ENCODE peak calls at places on chromosome 19, in eight cellular contexts. One of them, this sample, is unnamed.

GRCh38 chr19:46898731-46899130 is 37.9 kb downstream of the ARHGAP35 start:
- DNase-seq in gastrocnemius medialis: no peak
- DNase-seq in CD8-positive, alpha-beta memory T cell: no peak
- DNase-seq in astrocyte: peak; percentile 91
- DNase-seq in heart left ventricle: peak; percentile 19
- DNase-seq in aorta: no peak
- DNase-seq in left lung: no peak
- DNase-seq in psoas muscle: no peak
- DNase-seq in this sample: peak; percentile 34

GRCh38 chr19:29771708-29772415 is 39.9 kb upstream of the CCNE1 start:
- DNase-seq in gastrocnemius medialis: no peak
- DNase-seq in CD8-positive, alpha-beta memory T cell: no peak
- DNase-seq in astrocyte: peak; percentile 14
- DNase-seq in heart left ventricle: peak; percentile 27
- DNase-seq in aorta: no peak
- DNase-seq in left lung: no peak
- DNase-seq in psoas muscle: no peak
- DNase-seq in this sample: peak; percentile 15

GRCh38 chr19:42380155-42380554 is 9.9 kb downstream of the CNFN start:
- DNase-seq in gastrocnemius medialis: no peak
- DNase-seq in CD8-positive, alpha-beta memory T cell: no peak
- DNase-seq in astrocyte: no peak
- DNase-seq in heart left ventricle: no peak
- DNase-seq in aorta: no peak
- DNase-seq in left lung: no peak
- DNase-seq in psoas muscle: no peak
- DNase-seq in this sample: no peak

GRCh38 chr19:55585658-55586339 is 5.2 kb upstream of the ZNF579 start:
- DNase-seq in gastrocnemius medialis: no peak
- DNase-seq in CD8-positive, alpha-beta memory T cell: no peak
- DNase-seq in astrocyte: peak; percentile 63
- DNase-seq in heart left ventricle: peak; percentile 91
- DNase-seq in aorta: peak; percentile 85
- DNase-seq in left lung: peak; percentile 86
- DNase-seq in psoas muscle: peak; percentile 81
- DNase-seq in this sample: peak; percentile 88

GRCh38 chr19:36939153-36939552 is 23.0 kb downstream of the ZNF568 start:
- DNase-seq in gastrocnemius medialis: no peak
- DNase-seq in CD8-positive, alpha-beta memory T cell: no peak
- DNase-seq in astrocyte: peak; percentile 4
- DNase-seq in heart left ventricle: no peak
- DNase-seq in aorta: no peak
- DNase-seq in left lung: no peak
- DNase-seq in psoas muscle: no peak
- DNase-seq in this sample: no peak

GRCh38 chr19:11214387-11214786 is 17.0 kb upstream of the KANK2 start:
- DNase-seq in gastrocnemius medialis: no peak
- DNase-seq in CD8-positive, alpha-beta memory T cell: no peak
- DNase-seq in astrocyte: no peak
- DNase-seq in heart left ventricle: no peak
- DNase-seq in aorta: no peak
- DNase-seq in left lung: no peak
- DNase-seq in psoas muscle: no peak
- DNase-seq in this sample: no peak

GRCh38 chr19:49857834-49858590 is 7.1 kb downstream of the PTOV1 start:
- DNase-seq in gastrocnemius medialis: no peak
- DNase-seq in CD8-positive, alpha-beta memory T cell: no peak
- DNase-seq in astrocyte: no peak
- DNase-seq in heart left ventricle: no peak
- DNase-seq in aorta: no peak
- DNase-seq in left lung: peak; percentile 33
- DNase-seq in psoas muscle: peak; percentile 54
- DNase-seq in this sample: no peak

GRCh38 chr19:53947624-53948023 is 15.1 kb upstream of the CACNG8 start:
- DNase-seq in gastrocnemius medialis: no peak
- DNase-seq in CD8-positive, alpha-beta memory T cell: no peak
- DNase-seq in astrocyte: no peak
- DNase-seq in heart left ventricle: no peak
- DNase-seq in aorta: peak; percentile 8
- DNase-seq in left lung: no peak
- DNase-seq in psoas muscle: no peak
- DNase-seq in this sample: no peak

GRCh38 chr19:4916292-4917082 is 7.2 kb downstream of the UHRF1 start:
- DNase-seq in gastrocnemius medialis: no peak
- DNase-seq in CD8-positive, alpha-beta memory T cell: peak; percentile 47
- DNase-seq in astrocyte: no peak
- DNase-seq in heart left ventricle: no peak
- DNase-seq in aorta: peak; percentile 63
- DNase-seq in left lung: peak; percentile 44
- DNase-seq in psoas muscle: no peak
- DNase-seq in this sample: no peak

GRCh38 chr19:36142046-36142445 is 2.2 kb downstream of the CAPNS1 start:
- DNase-seq in gastrocnemius medialis: no peak
- DNase-seq in CD8-positive, alpha-beta memory T cell: no peak
- DNase-seq in astrocyte: no peak
- DNase-seq in heart left ventricle: no peak
- DNase-seq in aorta: no peak
- DNase-seq in left lung: no peak
- DNase-seq in psoas muscle: no peak
- DNase-seq in this sample: no peak

GRCh38 chr19:10010247-10010691 is at the start of gene COL5A3:
- DNase-seq in gastrocnemius medialis: peak; percentile 40
- DNase-seq in CD8-positive, alpha-beta memory T cell: no peak
- DNase-seq in astrocyte: no peak
- DNase-seq in heart left ventricle: peak; percentile 72
- DNase-seq in aorta: peak; percentile 83
- DNase-seq in left lung: no peak
- DNase-seq in psoas muscle: peak; percentile 88
- DNase-seq in this sample: peak; percentile 81

GRCh38 chr19:8973501-8974091 is 36.6 kb downstream of the MUC16 start:
- DNase-seq in gastrocnemius medialis: no peak
- DNase-seq in CD8-positive, alpha-beta memory T cell: no peak
- DNase-seq in astrocyte: no peak
- DNase-seq in heart left ventricle: no peak
- DNase-seq in aorta: no peak
- DNase-seq in left lung: no peak
- DNase-seq in psoas muscle: no peak
- DNase-seq in this sample: no peak

GRCh38 chr19:40809358-40810086 is 10.5 kb downstream of the EGLN2 start:
- DNase-seq in gastrocnemius medialis: no peak
- DNase-seq in CD8-positive, alpha-beta memory T cell: no peak
- DNase-seq in astrocyte: no peak
- DNase-seq in heart left ventricle: no peak
- DNase-seq in aorta: peak; percentile 77
- DNase-seq in left lung: no peak
- DNase-seq in psoas muscle: no peak
- DNase-seq in this sample: no peak

GRCh38 chr19:40806385-40807146 is 7.6 kb downstream of the EGLN2 start:
- DNase-seq in gastrocnemius medialis: peak; percentile 61
- DNase-seq in CD8-positive, alpha-beta memory T cell: peak; percentile 83
- DNase-seq in astrocyte: peak; percentile 94
- DNase-seq in heart left ventricle: peak; percentile 90
- DNase-seq in aorta: peak; percentile 93
- DNase-seq in left lung: peak; percentile 71
- DNase-seq in psoas muscle: peak; percentile 88
- DNase-seq in this sample: peak; percentile 92

GRCh38 chr19:40807147-40808020 is 8.4 kb downstream of the EGLN2 start:
- DNase-seq in gastrocnemius medialis: no peak
- DNase-seq in CD8-positive, alpha-beta memory T cell: no peak
- DNase-seq in astrocyte: no peak
- DNase-seq in heart left ventricle: no peak
- DNase-seq in aorta: peak; percentile 68
- DNase-seq in left lung: no peak
- DNase-seq in psoas muscle: no peak
- DNase-seq in this sample: no peak

GRCh38 chr19:40808497-40808896 is 9.5 kb downstream of the EGLN2 start:
- DNase-seq in gastrocnemius medialis: no peak
- DNase-seq in CD8-positive, alpha-beta memory T cell: no peak
- DNase-seq in astrocyte: no peak
- DNase-seq in heart left ventricle: no peak
- DNase-seq in aorta: peak; percentile 55
- DNase-seq in left lung: no peak
- DNase-seq in psoas muscle: no peak
- DNase-seq in this sample: no peak

DNA sequence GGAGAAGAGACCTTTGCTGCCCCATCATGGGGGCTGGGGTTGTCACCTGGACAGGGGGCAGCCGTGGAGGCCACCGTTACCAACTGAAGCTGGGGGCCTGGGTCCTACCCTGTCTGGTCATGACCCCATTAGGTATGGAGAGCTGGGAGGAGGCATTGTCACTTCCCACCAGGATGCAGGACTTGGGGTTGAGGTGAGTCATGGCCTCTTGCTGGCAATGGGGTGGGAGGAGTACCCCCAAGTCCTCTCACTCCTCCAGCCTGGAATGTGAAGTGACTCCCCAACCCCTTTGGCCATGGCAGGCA is 9.0 kb downstream of the EGLN2 start:
- DNase-seq in gastrocnemius medialis: no peak
- DNase-seq in CD8-positive, alpha-beta memory T cell: no peak
- DNase-seq in astrocyte: no peak
- DNase-seq in heart left ventricle: no peak
- DNase-seq in aorta: no peak
- DNase-seq in left lung: no peak
- DNase-seq in psoas muscle: no peak
- DNase-seq in this sample: no peak
- H3K4me3 ChIP-seq in gastrocnemius medialis: no peak overlapping the region
- H3K4me3 ChIP-seq in CD8-positive, alpha-beta memory T cell: no peak overlapping the region
- H3K4me3 ChIP-seq in astrocyte: no peak overlapping the region
- H3K4me3 ChIP-seq in heart left ventricle: no peak overlapping the region
- H3K4me3 ChIP-seq in aorta: no peak overlapping the region
- H3K4me3 ChIP-seq in left lung: no peak overlapping the region
- H3K4me3 ChIP-seq in psoas muscle: no peak overlapping the region
- H3K4me3 ChIP-seq in this sample: no peak overlapping the region

DNA sequence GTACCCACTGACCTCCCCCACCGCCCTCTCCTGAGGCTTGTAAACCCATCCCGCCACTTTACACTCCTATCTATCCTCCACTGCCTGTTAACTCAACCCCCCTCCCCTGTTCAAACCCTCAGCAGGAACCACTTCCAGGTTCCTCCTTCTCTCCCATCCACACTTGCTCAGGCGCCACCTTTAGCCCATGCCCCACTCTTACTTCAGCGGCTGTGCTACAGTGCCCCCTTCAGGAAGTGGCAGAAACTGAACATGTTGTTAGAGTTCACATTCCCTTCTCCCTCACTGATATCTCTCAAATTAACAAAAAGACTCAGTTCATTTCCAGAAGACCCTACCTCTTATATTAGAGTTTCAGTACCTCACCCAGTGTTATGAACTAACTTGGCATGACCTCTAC is 49.4 kb downstream of the ZNF91 start:
- DNase-seq in gastrocnemius medialis: no peak
- DNase-seq in CD8-positive, alpha-beta memory T cell: no peak
- DNase-seq in astrocyte: no peak
- DNase-seq in heart left ventricle: no peak
- DNase-seq in aorta: no peak
- DNase-seq in left lung: no peak
- DNase-seq in psoas muscle: no peak
- DNase-seq in this sample: no peak
- H3K36me3 ChIP-seq in gastrocnemius medialis: no peaks in the 10 kb centered on the region
- H3K36me3 ChIP-seq in CD8-positive, alpha-beta memory T cell: peaks cover 8% of the 10 kb centered on the region
- H3K36me3 ChIP-seq in astrocyte: peaks cover 10% of the 10 kb centered on the region
- H3K36me3 ChIP-seq in heart left ventricle: peaks cover 12% of the 10 kb centered on the region
- H3K36me3 ChIP-seq in aorta: peaks cover 7% of the 10 kb centered on the region
- H3K36me3 ChIP-seq in left lung: no peaks in the 10 kb centered on the region
- H3K36me3 ChIP-seq in psoas muscle: no peaks in the 10 kb centered on the region
- H3K36me3 ChIP-seq in this sample: peaks cover 66% of the 10 kb centered on the region

GRCh38 chr19:15328312-15328711 is 4.0 kb downstream of the BRD4 start:
- DNase-seq in gastrocnemius medialis: no peak
- DNase-seq in CD8-positive, alpha-beta memory T cell: no peak
- DNase-seq in astrocyte: no peak
- DNase-seq in heart left ventricle: no peak
- DNase-seq in aorta: no peak
- DNase-seq in left lung: peak; percentile 50
- DNase-seq in psoas muscle: no peak
- DNase-seq in this sample: no peak
- H3K4me1 ChIP-seq in gastrocnemius medialis: peaks cover 82% of the 10 kb centered on the region
- H3K4me1 ChIP-seq in CD8-positive, alpha-beta memory T cell: peaks cover 76% of the 10 kb centered on the region
- H3K4me1 ChIP-seq in astrocyte: peaks cover 38% of the 10 kb centered on the region
- H3K4me1 ChIP-seq in heart left ventricle: peaks cover 13% of the 10 kb centered on the region
- H3K4me1 ChIP-seq in aorta: peaks cover 18% of the 10 kb centered on the region
- H3K4me1 ChIP-seq in left lung: peaks cover 85% of the 10 kb centered on the region
- H3K4me1 ChIP-seq in psoas muscle: peaks cover 82% of the 10 kb centered on the region
- H3K4me1 ChIP-seq in this sample: peaks cover 83% of the 10 kb centered on the region

DNA sequence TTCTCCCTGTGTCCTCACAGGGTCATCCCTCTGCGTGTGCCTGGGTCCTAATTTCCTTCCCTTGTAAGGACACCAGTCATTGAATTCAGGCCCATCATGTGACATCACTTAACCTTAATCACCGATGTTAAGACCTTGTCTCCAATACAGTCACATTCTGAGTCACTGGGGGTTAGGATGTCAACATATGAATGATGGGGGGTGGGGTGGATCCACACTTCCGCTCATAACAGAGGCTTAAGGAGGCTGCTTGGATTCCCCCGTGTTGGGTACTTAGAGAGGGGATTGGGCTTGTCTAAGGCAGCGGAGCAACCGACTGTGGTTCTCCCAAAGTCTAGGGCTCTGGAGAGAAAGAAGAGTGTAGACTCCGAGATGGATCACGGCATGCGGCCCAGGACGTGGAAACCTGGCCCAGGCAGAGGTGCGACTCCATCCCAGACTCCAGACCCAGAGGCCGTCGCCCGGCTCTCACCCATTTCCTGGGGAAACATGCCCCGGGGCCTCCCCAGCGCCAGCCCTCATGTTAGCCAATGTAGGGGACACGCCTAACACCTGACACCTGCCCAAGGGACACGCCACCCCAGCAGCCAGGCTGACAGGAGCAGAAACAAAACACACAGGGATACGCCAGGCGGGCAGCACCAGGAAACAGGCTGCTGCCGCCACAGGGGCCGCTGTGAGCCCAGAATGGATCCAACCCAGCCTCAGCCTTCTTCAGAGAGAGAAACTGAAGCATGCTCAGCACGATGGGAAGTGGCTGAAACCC is 17.1 kb upstream of the IGLON5 start:
- DNase-seq in gastrocnemius medialis: no peak
- DNase-seq in CD8-positive, alpha-beta memory T cell: no peak
- DNase-seq in astrocyte: no peak
- DNase-seq in heart left ventricle: no peak
- DNase-seq in aorta: no peak
- DNase-seq in left lung: no peak
- DNase-seq in psoas muscle: no peak
- DNase-seq in this sample: no peak
- H3K4me3 ChIP-seq in gastrocnemius medialis: no peak overlapping the region
- H3K4me3 ChIP-seq in CD8-positive, alpha-beta memory T cell: no peak overlapping the region
- H3K4me3 ChIP-seq in astrocyte: no peak overlapping the region
- H3K4me3 ChIP-seq in heart left ventricle: no peak overlapping the region
- H3K4me3 ChIP-seq in aorta: no peak overlapping the region
- H3K4me3 ChIP-seq in left lung: no peak overlapping the region
- H3K4me3 ChIP-seq in psoas muscle: no peak overlapping the region
- H3K4me3 ChIP-seq in this sample: no peak overlapping the region

GRCh38 chr19:40104754-40105153 is 14.0 kb upstream of the ZNF780A start:
- DNase-seq in gastrocnemius medialis: no peak
- DNase-seq in CD8-positive, alpha-beta memory T cell: no peak
- DNase-seq in astrocyte: no peak
- DNase-seq in heart left ventricle: no peak
- DNase-seq in aorta: no peak
- DNase-seq in left lung: no peak
- DNase-seq in psoas muscle: no peak
- DNase-seq in this sample: no peak
- H3K36me3 ChIP-seq in gastrocnemius medialis: no peaks in the 10 kb centered on the region
- H3K36me3 ChIP-seq in CD8-positive, alpha-beta memory T cell: no peaks in the 10 kb centered on the region
- H3K36me3 ChIP-seq in astrocyte: no peaks in the 10 kb centered on the region
- H3K36me3 ChIP-seq in heart left ventricle: no peaks in the 10 kb centered on the region
- H3K36me3 ChIP-seq in aorta: no peaks in the 10 kb centered on the region
- H3K36me3 ChIP-seq in left lung: no peaks in the 10 kb centered on the region
- H3K36me3 ChIP-seq in psoas muscle: no peaks in the 10 kb centered on the region
- H3K36me3 ChIP-seq in this sample: no peaks in the 10 kb centered on the region